ENCODE peak calls at places on chromosome 17, in seven cellular contexts. One of them, this sample, is unnamed.
A peak's percentile ranks its signal among the peaks of the same experiment; 100 is the strongest.

GRCh38 chr17:8153957-8154607 is 1.9 kb upstream of the PER1 start:
- DNase-seq in ovary: peak; percentile 100
- DNase-seq in tibial nerve: peak; percentile 100
- DNase-seq in transverse colon: peak; percentile 99
- DNase-seq in A549: peak; percentile 90
- DNase-seq in thyroid gland: peak; percentile 99
- DNase-seq in spleen: peak; percentile 97
- DNase-seq in this sample: peak; percentile 100

GRCh38 chr17:1003972-1004768 is 7.2 kb downstream of the TIMM22 start:
- DNase-seq in ovary: peak; percentile 59
- DNase-seq in tibial nerve: no peak
- DNase-seq in transverse colon: no peak
- DNase-seq in A549: no peak
- DNase-seq in thyroid gland: no peak
- DNase-seq in spleen: peak; percentile 72
- DNase-seq in this sample: no peak

GRCh38 chr17:32927724-32928526 is at the start of gene TMEM98:
- DNase-seq in ovary: peak; percentile 70
- DNase-seq in tibial nerve: no peak
- DNase-seq in transverse colon: peak; percentile 54
- DNase-seq in A549: no peak
- DNase-seq in thyroid gland: peak; percentile 36
- DNase-seq in spleen: no peak
- DNase-seq in this sample: no peak

GRCh38 chr17:72447251-72447640 is 326.4 kb downstream of the SOX9 start:
- DNase-seq in ovary: no peak
- DNase-seq in tibial nerve: no peak
- DNase-seq in transverse colon: no peak
- DNase-seq in A549: no peak
- DNase-seq in thyroid gland: no peak
- DNase-seq in spleen: no peak
- DNase-seq in this sample: no peak

GRCh38 chr17:40542562-40543411 is 22.5 kb downstream of the CCR7 start:
- DNase-seq in ovary: peak; percentile 96
- DNase-seq in tibial nerve: peak; percentile 80
- DNase-seq in transverse colon: peak; percentile 73
- DNase-seq in A549: peak; percentile 99
- DNase-seq in thyroid gland: peak; percentile 50
- DNase-seq in spleen: peak; percentile 89
- DNase-seq in this sample: peak; percentile 98

GRCh38 chr17:75366432-75366831 is 39.0 kb downstream of the GRB2 start:
- DNase-seq in ovary: no peak
- DNase-seq in tibial nerve: no peak
- DNase-seq in transverse colon: no peak
- DNase-seq in A549: no peak
- DNase-seq in thyroid gland: peak; percentile 20
- DNase-seq in spleen: no peak
- DNase-seq in this sample: no peak

GRCh38 chr17:57672205-57672632 is 72.9 kb downstream of the CCDC182 start:
- DNase-seq in ovary: no peak
- DNase-seq in tibial nerve: no peak
- DNase-seq in transverse colon: no peak
- DNase-seq in A549: no peak
- DNase-seq in thyroid gland: no peak
- DNase-seq in spleen: peak; percentile 50
- DNase-seq in this sample: no peak

GRCh38 chr17:50585893-50586292 is 25.4 kb downstream of the CACNA1G start:
- DNase-seq in ovary: no peak
- DNase-seq in tibial nerve: no peak
- DNase-seq in transverse colon: no peak
- DNase-seq in A549: no peak
- DNase-seq in thyroid gland: no peak
- DNase-seq in spleen: no peak
- DNase-seq in this sample: no peak

GRCh38 chr17:74094651-74095050 is 108.8 kb upstream of the RPL38 start:
- DNase-seq in ovary: no peak
- DNase-seq in tibial nerve: no peak
- DNase-seq in transverse colon: no peak
- DNase-seq in A549: no peak
- DNase-seq in thyroid gland: no peak
- DNase-seq in spleen: no peak
- DNase-seq in this sample: no peak

GRCh38 chr17:72122668-72123495 is 2.1 kb downstream of the SOX9 start:
- DNase-seq in ovary: no peak
- DNase-seq in tibial nerve: no peak
- DNase-seq in transverse colon: peak; percentile 52
- DNase-seq in A549: no peak
- DNase-seq in thyroid gland: peak; percentile 67
- DNase-seq in spleen: no peak
- DNase-seq in this sample: peak; percentile 70

GRCh38 chr17:56320443-56320842 is 167.2 kb downstream of the ANKFN1 start:
- DNase-seq in ovary: no peak
- DNase-seq in tibial nerve: no peak
- DNase-seq in transverse colon: no peak
- DNase-seq in A549: no peak
- DNase-seq in thyroid gland: no peak
- DNase-seq in spleen: no peak
- DNase-seq in this sample: no peak

GRCh38 chr17:56324676-56325075 is 171.4 kb downstream of the ANKFN1 start:
- DNase-seq in ovary: no peak
- DNase-seq in tibial nerve: no peak
- DNase-seq in transverse colon: no peak
- DNase-seq in A549: no peak
- DNase-seq in thyroid gland: no peak
- DNase-seq in spleen: no peak
- DNase-seq in this sample: no peak

GRCh38 chr17:56322991-56323390 is 169.7 kb downstream of the ANKFN1 start:
- DNase-seq in ovary: no peak
- DNase-seq in tibial nerve: no peak
- DNase-seq in transverse colon: no peak
- DNase-seq in A549: no peak
- DNase-seq in thyroid gland: no peak
- DNase-seq in spleen: no peak
- DNase-seq in this sample: no peak

GRCh38 chr17:56325561-56325960 is 172.3 kb downstream of the ANKFN1 start:
- DNase-seq in ovary: no peak
- DNase-seq in tibial nerve: no peak
- DNase-seq in transverse colon: no peak
- DNase-seq in A549: no peak
- DNase-seq in thyroid gland: no peak
- DNase-seq in spleen: no peak
- DNase-seq in this sample: no peak
- TF ChIP-seq POLR2A in ovary: no peak
- TF ChIP-seq POLR2A in tibial nerve: no peak
- TF ChIP-seq POLR2A in transverse colon: no peak
- TF ChIP-seq POLR2A in A549: no peak
- TF ChIP-seq POLR2A in thyroid gland: no peak
- TF ChIP-seq POLR2A in spleen: no peak
- TF ChIP-seq POLR2A in this sample: no peak

DNA sequence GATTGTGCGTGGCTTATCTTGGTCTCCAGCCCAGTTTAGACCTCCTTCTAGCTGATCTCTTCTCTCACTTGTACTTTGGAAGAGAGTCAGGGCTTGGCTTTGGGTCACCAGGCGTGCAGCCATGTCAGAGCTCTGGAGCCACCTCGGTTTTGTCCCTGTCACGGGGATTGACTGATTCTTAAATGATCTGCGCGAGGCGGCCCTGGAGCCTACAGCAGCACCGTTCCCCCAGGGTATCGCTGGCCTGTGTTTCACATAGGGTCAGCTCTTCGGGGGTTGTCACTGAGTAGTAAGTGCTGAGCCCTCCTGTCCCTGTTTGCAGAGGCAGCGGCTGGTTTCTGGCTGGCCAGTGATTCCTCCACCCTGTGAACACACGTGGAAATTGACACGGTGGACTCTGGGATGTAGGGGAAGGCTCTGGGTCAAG is 209.8 kb upstream of the CHMP6 start:
- DNase-seq in ovary: no peak
- DNase-seq in tibial nerve: no peak
- DNase-seq in transverse colon: no peak
- DNase-seq in A549: no peak
- DNase-seq in thyroid gland: no peak
- DNase-seq in spleen: no peak
- DNase-seq in this sample: peak; percentile 61
- H3K4me1 ChIP-seq in ovary: peaks cover 6% of the 10 kb centered on the region
- H3K4me1 ChIP-seq in tibial nerve: no peaks in the 10 kb centered on the region
- H3K4me1 ChIP-seq in transverse colon: peaks cover 38% of the 10 kb centered on the region
- H3K4me1 ChIP-seq in A549: peaks cover 20% of the 10 kb centered on the region
- H3K4me1 ChIP-seq in thyroid gland: peaks cover 10% of the 10 kb centered on the region
- H3K4me1 ChIP-seq in spleen: peaks cover 44% of the 10 kb centered on the region
- H3K4me1 ChIP-seq in this sample: peaks cover 54% of the 10 kb centered on the region

GRCh38 chr17:18857864-18858566 is at the start of gene PRPSAP2:
- DNase-seq in ovary: peak; percentile 95
- DNase-seq in tibial nerve: peak; percentile 93
- DNase-seq in transverse colon: peak; percentile 98
- DNase-seq in A549: peak; percentile 96
- DNase-seq in thyroid gland: peak; percentile 97
- DNase-seq in spleen: peak; percentile 100
- DNase-seq in this sample: peak; percentile 98
- TF ChIP-seq POLR2A in ovary: no peak
- TF ChIP-seq POLR2A in tibial nerve: peak; percentile 39
- TF ChIP-seq POLR2A in transverse colon: peak; percentile 42
- TF ChIP-seq POLR2A in A549: peak; percentile 70
- TF ChIP-seq POLR2A in thyroid gland: peak; percentile 57
- TF ChIP-seq POLR2A in spleen: no peak
- TF ChIP-seq POLR2A in this sample: no peak

DNA sequence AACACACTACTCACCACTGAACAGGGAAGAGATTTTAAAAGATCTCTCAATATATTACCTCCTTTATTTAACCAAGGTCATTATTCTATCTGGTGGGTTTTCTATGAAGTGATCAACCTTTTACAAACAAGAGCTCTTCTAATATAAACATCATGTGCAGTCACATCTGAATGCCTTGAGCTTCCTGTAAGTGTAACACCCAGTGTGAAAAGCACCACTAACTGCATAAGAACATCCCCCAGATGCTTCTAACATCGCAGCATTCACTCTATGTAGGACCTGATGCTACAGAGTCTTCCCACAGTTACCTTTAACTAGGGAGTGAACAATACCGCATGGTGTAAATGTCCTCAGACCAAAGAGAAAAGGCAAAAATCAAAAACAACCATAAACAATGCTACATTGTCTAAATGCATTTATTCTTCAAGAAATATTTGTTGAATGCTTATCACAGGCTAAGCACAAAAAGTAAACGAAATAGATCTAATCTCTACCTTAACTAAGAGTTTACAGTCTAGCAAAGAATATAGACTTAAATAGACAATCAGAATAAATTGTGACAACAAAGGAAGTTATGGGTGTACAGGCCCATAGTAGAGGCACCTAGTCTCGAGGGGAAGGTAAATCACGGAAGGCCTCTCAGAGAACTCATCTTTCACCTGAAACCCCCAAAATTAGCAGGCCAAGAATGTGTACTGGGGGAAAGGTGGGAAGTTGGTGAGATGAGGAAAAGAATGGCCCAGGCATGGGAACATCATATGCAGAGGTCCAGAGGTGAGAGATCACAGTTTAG is 16.2 kb downstream of the SKAP1 start:
- DNase-seq in ovary: no peak
- DNase-seq in tibial nerve: no peak
- DNase-seq in transverse colon: no peak
- DNase-seq in A549: no peak
- DNase-seq in thyroid gland: no peak
- DNase-seq in spleen: no peak
- DNase-seq in this sample: no peak
- H3K4me1 ChIP-seq in ovary: no peaks in the 10 kb centered on the region
- H3K4me1 ChIP-seq in tibial nerve: no peaks in the 10 kb centered on the region
- H3K4me1 ChIP-seq in transverse colon: no peaks in the 10 kb centered on the region
- H3K4me1 ChIP-seq in A549: no peaks in the 10 kb centered on the region
- H3K4me1 ChIP-seq in thyroid gland: no peaks in the 10 kb centered on the region
- H3K4me1 ChIP-seq in spleen: peaks cover 27% of the 10 kb centered on the region
- H3K4me1 ChIP-seq in this sample: no peaks in the 10 kb centered on the region

GRCh38 chr17:79925242-79925957 is 86.2 kb upstream of the CBX4 start:
- DNase-seq in ovary: no peak
- DNase-seq in tibial nerve: no peak
- DNase-seq in transverse colon: peak; percentile 86
- DNase-seq in A549: peak; percentile 72
- DNase-seq in thyroid gland: peak; percentile 96
- DNase-seq in spleen: peak; percentile 83
- DNase-seq in this sample: no peak
- TF ChIP-seq POLR2A in ovary: no peak
- TF ChIP-seq POLR2A in tibial nerve: no peak
- TF ChIP-seq POLR2A in transverse colon: peak; percentile 40
- TF ChIP-seq POLR2A in A549: no peak
- TF ChIP-seq POLR2A in thyroid gland: no peak
- TF ChIP-seq POLR2A in spleen: no peak
- TF ChIP-seq POLR2A in this sample: no peak

GRCh38 chr17:5424909-5425308 is 4.9 kb downstream of the RPAIN start:
- DNase-seq in ovary: no peak
- DNase-seq in tibial nerve: no peak
- DNase-seq in transverse colon: no peak
- DNase-seq in A549: no peak
- DNase-seq in thyroid gland: no peak
- DNase-seq in spleen: no peak
- DNase-seq in this sample: no peak

GRCh38 chr17:5425826-5426225 is 5.8 kb downstream of the RPAIN start:
- DNase-seq in ovary: no peak
- DNase-seq in tibial nerve: no peak
- DNase-seq in transverse colon: no peak
- DNase-seq in A549: no peak
- DNase-seq in thyroid gland: no peak
- DNase-seq in spleen: no peak
- DNase-seq in this sample: no peak

GRCh38 chr17:5419356-5419958 is at the start of gene NUP88:
- DNase-seq in ovary: peak; percentile 95
- DNase-seq in tibial nerve: peak; percentile 89
- DNase-seq in transverse colon: peak; percentile 96
- DNase-seq in A549: peak; percentile 99
- DNase-seq in thyroid gland: peak; percentile 98
- DNase-seq in spleen: peak; percentile 99
- DNase-seq in this sample: peak; percentile 98

GRCh38 chr17:5419959-5420653 is at the start of gene RPAIN:
- DNase-seq in ovary: peak; percentile 82
- DNase-seq in tibial nerve: peak; percentile 76
- DNase-seq in transverse colon: peak; percentile 91
- DNase-seq in A549: peak; percentile 95
- DNase-seq in thyroid gland: peak; percentile 90
- DNase-seq in spleen: peak; percentile 96
- DNase-seq in this sample: peak; percentile 93

DNA sequence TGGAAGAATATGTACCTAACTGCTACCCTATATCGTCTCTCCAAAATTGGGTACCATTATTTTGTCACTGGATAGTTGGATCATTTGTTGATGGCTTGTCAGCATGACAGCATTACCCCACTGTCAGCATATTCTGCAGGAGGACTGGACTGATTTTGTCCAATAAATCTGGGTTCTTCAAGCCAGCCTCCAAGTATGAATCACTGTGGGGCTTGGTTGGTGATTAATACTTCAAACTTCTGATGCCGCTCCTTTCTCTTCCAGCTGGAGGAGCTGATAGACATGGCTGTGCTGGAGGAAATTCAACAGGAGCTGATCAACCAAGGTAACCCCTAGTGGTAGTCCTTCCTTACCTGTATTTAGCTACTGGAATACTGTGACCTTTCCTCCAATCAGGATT is 2.5 kb downstream of the RPAIN start:
- DNase-seq in ovary: no peak
- DNase-seq in tibial nerve: no peak
- DNase-seq in transverse colon: no peak
- DNase-seq in A549: peak; percentile 50
- DNase-seq in thyroid gland: no peak
- DNase-seq in spleen: no peak
- DNase-seq in this sample: no peak
- H3K4me1 ChIP-seq in ovary: peaks cover 4% of the 10 kb centered on the region
- H3K4me1 ChIP-seq in tibial nerve: no peaks in the 10 kb centered on the region
- H3K4me1 ChIP-seq in transverse colon: peaks cover 22% of the 10 kb centered on the region
- H3K4me1 ChIP-seq in A549: peaks cover 33% of the 10 kb centered on the region
- H3K4me1 ChIP-seq in thyroid gland: peaks cover 19% of the 10 kb centered on the region
- H3K4me1 ChIP-seq in spleen: peaks cover 31% of the 10 kb centered on the region
- H3K4me1 ChIP-seq in this sample: peaks cover 23% of the 10 kb centered on the region

This sample was measured in sigmoid colon.